ENCODE peak calls at places on chromosomes 12 and 14, in four cellular contexts. A is DMS 273 treated with DMSO at 0.1 percent for 48 hours, E is LoVo, F is NCI-H1092 treated with DMSO at 0.1 percent for 48 hours. M is an unnamed sample.

GRCh38 chr12:76450690-76451089 is 102.5 kb upstream of the BBS10 start:
- DNase-seq in A (no peak), E (no peak), F (no peak), M (no peak)

GRCh38 chr14:68593806-68594536 is 198.9 kb downstream of the ZFP36L1 start:
- DNase-seq in A (no peak), E (peak; percentile 24), F (no peak), M (no peak)

GRCh38 chr12:56988207-56988739 is 18.1 kb downstream of the ZBTB39 start:
- DNase-seq in A (no peak), E (no peak), F (no peak), M (no peak)

GRCh38 chr12:76312314-76312713 is 35.9 kb downstream of the BBS10 start:
- DNase-seq in A (no peak), E (no peak), F (no peak), M (no peak)

GRCh38 chr14:72513994-72514659 is 379.8 kb downstream of the DPF3 start:
- DNase-seq in A (peak; percentile 33), E (no peak), F (no peak), M (no peak)

GRCh38 chr12:98999569-98999968 is 354.5 kb downstream of the APAF1 start:
- DNase-seq in A (no peak), E (no peak), F (no peak), M (no peak)

GRCh38 chr14:22391908-22392307 is 197.1 kb downstream of the DAD1 start:
- DNase-seq in A (peak; percentile 68), E (peak; percentile 37), F (peak; percentile 71), M (peak; percentile 57)

GRCh38 chr14:34699873-34700621 is 14.3 kb downstream of the CFL2 start:
- DNase-seq in A (peak; percentile 96), E (peak; percentile 34), F (peak; percentile 75), M (no peak)

GRCh38 chr14:31435276-31435675 is 14.9 kb upstream of the HEATR5A start:
- DNase-seq in A (peak; percentile 26), E (no peak), F (no peak), M (no peak)

GRCh38 chr12:11939223-11939622 is 131.5 kb upstream of the BCL2L14 start:
- DNase-seq in A (no peak), E (no peak), F (no peak), M (no peak)

GRCh38 chr14:70934502-70935134 is 27.4 kb downstream of the PCNX1 start:
- DNase-seq in A (no peak), E (no peak), F (no peak), M (no peak)

M was measured in lower lobe of right lung.